ENCODE peak calls at places on chromosome 20, in seven cellular contexts. Q, R, T, M, W, V and C are unnamed samples.

GRCh38 chr20:50746138-50746940 is 15.0 kb downstream of the PARD6B start:
- DNase-seq in R (peak; percentile 21), Q (no peak), T (no peak), M (no peak), V (no peak), W (no peak), C (no peak)

GRCh38 chr20:64236137-64237088 is 19.1 kb upstream of the PCMTD2 start:
- DNase-seq in M (no peak), W (no peak), Q (no peak), R (no peak), V (no peak), T (no peak), C (peak; percentile 14)

GRCh38 chr20:54472607-54473006 is 2.8 kb upstream of the DOK5 start:
- DNase-seq in T (no peak), V (no peak), Q (no peak), M (no peak), R (no peak), W (no peak), C (no peak)

GRCh38 chr20:54995553-54995952 is 520.2 kb downstream of the DOK5 start:
- DNase-seq in T (peak; percentile 36), R (no peak), Q (no peak), M (peak; percentile 14), W (no peak), V (no peak), C (no peak)

GRCh38 chr20:50895111-50895830 is 36.0 kb downstream of the ADNP start:
- DNase-seq in V (no peak), T (no peak), Q (no peak), R (no peak), W (no peak), M (no peak), C (no peak)

GRCh38 chr20:58891686-58892125 is 39.2 kb downstream of the GNAS start:
- DNase-seq in W (peak; percentile 51), Q (peak; percentile 44), V (peak; percentile 53), M (peak; percentile 72), R (peak; percentile 70), T (peak; percentile 47), C (peak; percentile 60)

GRCh38 chr20:24746351-24746685 is 202.8 kb upstream of the CST7 start:
- DNase-seq in T (peak; percentile 98), V (no peak), R (no peak), W (no peak), M (no peak), Q (no peak), C (no peak)

GRCh38 chr20:63693975-63694595 is 2.4 kb upstream of the TNFRSF6B start:
- DNase-seq in W (no peak), V (no peak), M (no peak), Q (peak; percentile 11), R (no peak), T (no peak), C (peak; percentile 52)

GRCh38 chr20:13128173-13128572 is 92.9 kb upstream of the ISM1 start:
- DNase-seq in T (no peak), M (no peak), Q (no peak), V (no peak), W (no peak), R (no peak), C (no peak)

GRCh38 chr20:24149175-24149574 is 160.6 kb upstream of the GGTLC1 start:
- DNase-seq in W (no peak), R (peak; percentile 6), V (no peak), Q (no peak), T (peak; percentile 16), M (no peak), C (no peak)

GRCh38 chr20:35329435-35330139 is 37.4 kb upstream of the FAM83C start:
- DNase-seq in R (peak; percentile 51), M (peak; percentile 85), W (peak; percentile 14), T (peak; percentile 66), Q (no peak), V (peak; percentile 42), C (no peak)

GRCh38 chr20:33065785-33066184 is 12.1 kb downstream of the BPIFB3 start:
- DNase-seq in M (no peak), V (no peak), W (no peak), Q (no peak), T (peak; percentile 42), R (no peak), C (no peak)

GRCh38 chr20:51637241-51637640 is 94.7 kb upstream of the NFATC2 start:
- DNase-seq in W (no peak), Q (no peak), M (no peak), T (no peak), R (no peak), V (no peak), C (no peak)

DNA sequence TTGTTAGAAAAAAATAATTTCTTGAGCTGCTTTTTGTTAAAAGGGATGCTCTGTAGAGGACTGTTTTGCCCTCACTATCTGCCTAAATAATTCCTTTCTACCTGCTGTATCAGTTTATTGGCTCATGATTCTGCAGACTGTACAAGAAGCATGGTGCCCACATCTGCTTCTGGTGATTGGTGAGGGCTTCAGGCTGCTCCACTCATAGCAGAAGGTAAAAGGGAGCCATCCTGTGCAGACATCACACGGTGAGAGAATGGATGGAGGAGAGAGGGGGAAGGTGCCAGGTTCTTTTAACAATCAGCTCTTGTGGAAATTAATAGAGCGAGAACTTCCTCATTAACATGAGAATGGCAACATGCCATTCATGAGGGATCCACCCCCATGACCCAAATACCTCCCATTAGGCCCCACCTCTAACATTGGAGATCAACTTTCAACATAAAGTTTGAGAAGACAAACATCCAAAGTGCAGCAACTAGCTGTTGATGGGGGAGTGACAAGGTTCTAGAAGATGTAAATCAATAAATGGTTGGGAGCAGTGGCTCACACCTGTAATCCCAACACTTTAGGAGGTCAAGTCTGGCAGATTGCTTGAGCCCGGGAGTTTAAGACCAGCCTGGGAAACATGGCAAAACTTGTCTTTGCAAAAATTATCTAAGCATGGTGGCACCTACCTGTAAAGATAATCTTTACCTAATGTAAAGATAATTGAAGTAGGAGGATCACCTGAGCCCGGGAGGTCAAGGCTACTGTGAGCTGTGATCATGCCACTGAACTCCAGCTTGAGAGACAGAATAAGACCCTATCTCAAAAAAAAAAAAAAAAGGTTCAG is 15.7 kb upstream of the AHCY start:
- DNase-seq in M (no peak), T (no peak), W (no peak), R (no peak), Q (no peak), V (no peak), C (no peak)
- H3K4me3 ChIP-seq in M (no peak overlapping the region), T (no peak overlapping the region), W (no peak overlapping the region), R (no peak overlapping the region), Q (no peak overlapping the region), V (no peak overlapping the region), C (no peak overlapping the region)

DNA sequence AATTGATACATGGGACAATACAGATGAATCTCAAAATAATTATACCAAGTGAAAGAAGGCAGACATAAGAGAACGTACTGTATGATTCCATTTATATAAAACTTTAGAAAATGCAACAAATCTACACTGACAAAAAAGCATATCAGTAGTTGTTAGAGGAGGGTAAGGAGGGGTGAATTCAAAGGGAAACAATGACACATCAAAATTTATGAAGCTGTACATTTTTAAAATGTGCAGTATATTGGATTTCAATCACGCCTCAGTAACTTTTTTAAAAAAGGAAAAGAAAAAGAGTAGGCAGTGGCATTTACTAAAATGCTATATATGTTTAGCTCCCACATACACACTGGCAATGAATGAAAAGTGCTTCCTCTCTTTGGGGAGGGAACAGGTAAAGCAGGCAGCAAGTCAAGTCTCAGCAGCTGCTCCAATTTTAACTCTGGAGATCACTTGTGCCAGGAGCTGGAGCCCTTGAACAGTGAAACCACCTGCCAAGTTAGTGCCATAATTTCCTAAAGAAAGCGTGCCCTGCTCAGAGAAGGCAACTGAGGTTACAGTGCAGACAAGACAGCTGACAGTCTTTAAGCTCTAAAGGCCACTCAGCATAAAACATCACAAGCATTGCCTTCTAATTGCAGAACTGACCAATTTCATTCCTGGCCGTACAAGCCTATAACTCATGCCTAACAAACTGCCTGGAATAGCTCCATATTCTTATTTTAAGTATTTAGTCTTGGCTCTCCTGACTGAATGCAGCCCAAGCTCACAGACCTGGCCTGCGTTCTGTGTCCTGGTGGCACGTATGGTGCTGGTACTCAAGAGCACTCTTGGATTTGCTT is 10.9 kb downstream of the FKBP1A start:
- DNase-seq in R (peak; percentile 49), V (no peak), W (no peak), Q (no peak), T (no peak), M (no peak), C (no peak)
- H3K4me3 ChIP-seq in R (no peak overlapping the region), V (peak overlapping the region; percentile 15), W (no peak overlapping the region), Q (no peak overlapping the region), T (no peak overlapping the region), M (no peak overlapping the region), C (no peak overlapping the region)

DNA sequence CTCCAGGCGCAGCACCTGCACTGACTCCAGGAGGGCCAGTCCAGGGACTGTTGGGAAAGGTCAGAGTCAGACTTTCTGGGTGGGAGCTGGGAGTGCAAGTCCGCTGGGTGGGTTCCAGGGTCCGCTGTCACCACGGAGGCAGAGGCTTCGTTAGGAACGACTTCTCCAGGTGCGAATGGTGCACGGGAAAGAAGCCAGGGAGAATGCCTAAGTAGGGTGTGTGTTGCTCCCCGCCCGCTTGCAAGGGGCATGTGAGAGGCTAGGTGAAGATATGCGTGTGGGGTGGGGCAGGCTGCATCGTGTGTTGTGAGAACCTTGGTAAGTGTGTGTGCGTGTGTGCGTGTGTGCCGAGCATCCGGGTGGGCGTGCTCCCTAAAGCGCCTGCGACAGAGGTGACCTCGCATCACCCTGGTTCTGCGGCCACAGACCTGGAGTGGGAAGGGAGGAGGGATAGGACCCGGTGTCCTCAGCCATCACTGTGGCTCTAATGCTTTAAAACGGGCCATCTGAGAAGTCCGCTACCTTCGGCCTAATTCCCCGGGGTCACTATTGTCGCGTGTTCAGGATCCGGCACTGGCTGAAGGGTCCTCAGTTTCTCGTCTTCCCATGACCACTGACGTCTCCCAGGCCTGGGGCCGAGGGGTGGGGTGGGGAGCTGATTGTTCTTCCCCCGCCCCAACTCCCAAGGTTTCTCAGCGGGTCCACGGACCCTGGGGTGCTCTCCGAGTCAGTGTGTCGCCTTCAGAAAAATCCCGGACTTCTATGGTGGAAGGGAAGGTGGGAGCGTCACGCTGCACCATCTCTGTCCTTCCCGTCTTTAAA is 6.1 kb downstream of the SLC32A1 start:
- DNase-seq in W (no peak), V (no peak), T (peak; percentile 45), M (peak; percentile 8), Q (no peak), R (no peak), C (no peak)
- H3K4me3 ChIP-seq in W (no peak overlapping the region), V (peak overlapping the region; percentile 46), T (no peak overlapping the region), M (no peak overlapping the region), Q (peak overlapping the region; percentile 13), R (no peak overlapping the region), C (no peak overlapping the region)

GRCh38 chr20:47786763-47787107 is 1.5 kb upstream of the SULF2 start:
- DNase-seq in Q (no peak), T (no peak), W (no peak), V (no peak), M (no peak), R (no peak), C (no peak)
- H3K4me3 ChIP-seq in Q (peak overlapping the region; percentile 43), T (peak overlapping the region; percentile 84), W (no peak overlapping the region), V (peak overlapping the region; percentile 64), M (no peak overlapping the region), R (peak overlapping the region; percentile 75), C (no peak overlapping the region)

DNA sequence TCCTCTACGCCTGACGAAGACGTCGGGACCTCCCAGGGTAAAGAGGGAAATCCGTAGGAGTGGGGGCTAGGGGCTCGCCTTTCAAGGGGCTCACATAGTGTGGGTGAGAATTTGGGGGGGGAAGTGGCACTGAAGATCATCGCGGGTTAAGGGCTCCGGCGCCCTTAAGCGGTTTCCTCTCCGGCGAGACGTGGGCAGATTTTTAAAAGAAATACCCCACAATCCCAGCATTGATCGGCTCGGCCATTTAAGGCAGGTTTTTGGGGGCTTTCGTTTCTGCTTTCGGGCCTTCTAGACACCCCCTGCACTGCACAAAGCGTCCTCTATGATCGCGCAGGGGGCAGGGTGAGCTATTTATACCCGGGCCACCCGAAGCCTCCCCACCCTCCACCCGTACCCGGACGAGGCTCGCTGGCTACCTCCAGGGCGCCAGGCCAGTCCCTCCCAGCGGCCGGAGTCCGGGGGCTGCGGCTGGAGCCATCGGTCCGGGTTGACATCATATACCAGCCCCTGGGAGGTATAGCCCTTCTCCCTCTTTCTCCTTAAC is 1.2 kb downstream of the NKX2-2 start:
- DNase-seq in T (no peak), Q (no peak), M (no peak), R (no peak), V (no peak), W (no peak), C (no peak)
- H3K4me3 ChIP-seq in T (no peak overlapping the region), Q (peak overlapping the region; percentile 22), M (no peak overlapping the region), R (peak overlapping the region; percentile 40), V (peak overlapping the region; percentile 21), W (no peak overlapping the region), C (no peak overlapping the region)